ENCODE peak calls at places on chromosomes 16 and 17, in seven cellular contexts. One of them, this sample, is unnamed.

GRCh38 chr17:27449541-27449940 is 6.7 kb upstream of the KSR1 start:
- DNase-seq in tibial nerve: no peak
- DNase-seq in stomach: no peak
- DNase-seq in vagina: no peak
- DNase-seq in CD4-positive, CD25-positive, alpha-beta regulatory T cell: no peak
- DNase-seq in MM.1S: no peak
- DNase-seq in sigmoid colon: no peak
- DNase-seq in this sample: no peak

GRCh38 chr16:56257260-56257659 is 66.0 kb downstream of the GNAO1 start:
- DNase-seq in vagina: no peak
- DNase-seq in stomach: peak
- DNase-seq in MM.1S: no peak
- DNase-seq in sigmoid colon: peak
- DNase-seq in tibial nerve: peak
- DNase-seq in CD4-positive, CD25-positive, alpha-beta regulatory T cell: no peak
- DNase-seq in this sample: no peak

GRCh38 chr16:57893559-57894389 is 77.2 kb downstream of the CNGB1 start:
- DNase-seq in tibial nerve: no peak
- DNase-seq in CD4-positive, CD25-positive, alpha-beta regulatory T cell: no peak
- DNase-seq in MM.1S: no peak
- DNase-seq in stomach: no peak
- DNase-seq in sigmoid colon: no peak
- DNase-seq in vagina: no peak
- DNase-seq in this sample: no peak

GRCh38 chr17:19708431-19709175 is 7.8 kb downstream of the SLC47A2 start:
- DNase-seq in CD4-positive, CD25-positive, alpha-beta regulatory T cell: no peak
- DNase-seq in MM.1S: no peak
- DNase-seq in tibial nerve: no peak
- DNase-seq in vagina: no peak
- DNase-seq in stomach: no peak
- DNase-seq in sigmoid colon: no peak
- DNase-seq in this sample: no peak

GRCh38 chr17:50604470-50604869 is 30.2 kb upstream of the ABCC3 start:
- DNase-seq in stomach: peak
- DNase-seq in MM.1S: no peak
- DNase-seq in CD4-positive, CD25-positive, alpha-beta regulatory T cell: no peak
- DNase-seq in tibial nerve: no peak
- DNase-seq in sigmoid colon: peak
- DNase-seq in vagina: no peak
- DNase-seq in this sample: peak

GRCh38 chr17:81543339-81543675 is 8.8 kb downstream of the FAAP100 start:
- DNase-seq in stomach: no peak
- DNase-seq in MM.1S: no peak
- DNase-seq in sigmoid colon: no peak
- DNase-seq in CD4-positive, CD25-positive, alpha-beta regulatory T cell: no peak
- DNase-seq in tibial nerve: no peak
- DNase-seq in vagina: no peak
- DNase-seq in this sample: no peak

GRCh38 chr17:50935201-50936124 is 69.3 kb upstream of the TOB1 start:
- DNase-seq in tibial nerve: peak
- DNase-seq in stomach: peak
- DNase-seq in sigmoid colon: peak
- DNase-seq in MM.1S: no peak
- DNase-seq in vagina: no peak
- DNase-seq in CD4-positive, CD25-positive, alpha-beta regulatory T cell: no peak
- DNase-seq in this sample: no peak

GRCh38 chr16:3118204-3118790 is 5.9 kb downstream of the ZNF205 start:
- DNase-seq in tibial nerve: no peak
- DNase-seq in MM.1S: no peak
- DNase-seq in sigmoid colon: no peak
- DNase-seq in stomach: no peak
- DNase-seq in CD4-positive, CD25-positive, alpha-beta regulatory T cell: no peak
- DNase-seq in vagina: no peak
- DNase-seq in this sample: no peak

GRCh38 chr17:360141-360705 is 7.6 kb upstream of the RPH3AL start:
- DNase-seq in tibial nerve: no peak
- DNase-seq in vagina: no peak
- DNase-seq in MM.1S: no peak
- DNase-seq in stomach: no peak
- DNase-seq in CD4-positive, CD25-positive, alpha-beta regulatory T cell: no peak
- DNase-seq in sigmoid colon: no peak
- DNase-seq in this sample: no peak

GRCh38 chr17:16971458-16972338 is at the start of gene TNFRSF13B:
- DNase-seq in vagina: no peak
- DNase-seq in tibial nerve: no peak
- DNase-seq in MM.1S: peak
- DNase-seq in stomach: no peak
- DNase-seq in CD4-positive, CD25-positive, alpha-beta regulatory T cell: no peak
- DNase-seq in sigmoid colon: peak
- DNase-seq in this sample: no peak

GRCh38 chr17:9837551-9838471 is 12.1 kb downstream of the GLP2R start:
- DNase-seq in stomach: no peak
- DNase-seq in CD4-positive, CD25-positive, alpha-beta regulatory T cell: no peak
- DNase-seq in MM.1S: no peak
- DNase-seq in sigmoid colon: peak
- DNase-seq in vagina: peak
- DNase-seq in tibial nerve: peak
- DNase-seq in this sample: no peak

GRCh38 chr16:26195225-26195624 is 503.5 kb downstream of the HS3ST4 start:
- DNase-seq in stomach: no peak
- DNase-seq in sigmoid colon: no peak
- DNase-seq in CD4-positive, CD25-positive, alpha-beta regulatory T cell: no peak
- DNase-seq in MM.1S: no peak
- DNase-seq in tibial nerve: no peak
- DNase-seq in vagina: no peak
- DNase-seq in this sample: no peak

GRCh38 chr17:39667262-39668140 is 752 bp upstream of the PNMT start:
- DNase-seq in vagina: no peak
- DNase-seq in sigmoid colon: no peak
- DNase-seq in MM.1S: no peak
- DNase-seq in tibial nerve: no peak
- DNase-seq in CD4-positive, CD25-positive, alpha-beta regulatory T cell: no peak
- DNase-seq in stomach: peak
- DNase-seq in this sample: no peak

GRCh38 chr16:19165101-19165500 is 2.9 kb upstream of the SYT17 start:
- DNase-seq in tibial nerve: no peak
- DNase-seq in MM.1S: no peak
- DNase-seq in CD4-positive, CD25-positive, alpha-beta regulatory T cell: no peak
- DNase-seq in vagina: no peak
- DNase-seq in stomach: no peak
- DNase-seq in sigmoid colon: no peak
- DNase-seq in this sample: no peak

GRCh38 chr17:81040791-81041337 is 5.9 kb downstream of the BAIAP2 start:
- DNase-seq in MM.1S: no peak
- DNase-seq in tibial nerve: no peak
- DNase-seq in sigmoid colon: no peak
- DNase-seq in stomach: no peak
- DNase-seq in CD4-positive, CD25-positive, alpha-beta regulatory T cell: no peak
- DNase-seq in vagina: no peak
- DNase-seq in this sample: peak

GRCh38 chr17:71519285-71519684 is 601.5 kb upstream of the SOX9 start:
- DNase-seq in vagina: no peak
- DNase-seq in CD4-positive, CD25-positive, alpha-beta regulatory T cell: no peak
- DNase-seq in sigmoid colon: no peak
- DNase-seq in MM.1S: no peak
- DNase-seq in tibial nerve: no peak
- DNase-seq in stomach: no peak
- DNase-seq in this sample: no peak

GRCh38 chr17:66348605-66349165 is 46.3 kb downstream of the PRKCA start:
- DNase-seq in tibial nerve: no peak
- DNase-seq in vagina: no peak
- DNase-seq in MM.1S: no peak
- DNase-seq in stomach: peak
- DNase-seq in sigmoid colon: peak
- DNase-seq in CD4-positive, CD25-positive, alpha-beta regulatory T cell: no peak
- DNase-seq in this sample: no peak

GRCh38 chr17:61399131-61400057 is at the start of gene TBX2:
- DNase-seq in CD4-positive, CD25-positive, alpha-beta regulatory T cell: no peak
- DNase-seq in sigmoid colon: peak
- DNase-seq in vagina: no peak
- DNase-seq in MM.1S: peak
- DNase-seq in tibial nerve: peak
- DNase-seq in stomach: peak
- DNase-seq in this sample: no peak

GRCh38 chr17:2392252-2393183 is 8.3 kb downstream of the MNT start:
- DNase-seq in MM.1S: peak
- DNase-seq in stomach: peak
- DNase-seq in sigmoid colon: peak
- DNase-seq in tibial nerve: peak
- DNase-seq in CD4-positive, CD25-positive, alpha-beta regulatory T cell: peak
- DNase-seq in vagina: peak
- DNase-seq in this sample: peak

GRCh38 chr17:57928898-57929297 is 26.3 kb downstream of the CUEDC1 start:
- DNase-seq in MM.1S: no peak
- DNase-seq in stomach: no peak
- DNase-seq in CD4-positive, CD25-positive, alpha-beta regulatory T cell: no peak
- DNase-seq in tibial nerve: no peak
- DNase-seq in sigmoid colon: no peak
- DNase-seq in vagina: no peak
- DNase-seq in this sample: no peak

GRCh38 chr16:11717811-11718210 is 24.8 kb downstream of the TXNDC11 start:
- DNase-seq in tibial nerve: no peak
- DNase-seq in vagina: no peak
- DNase-seq in CD4-positive, CD25-positive, alpha-beta regulatory T cell: no peak
- DNase-seq in stomach: no peak
- DNase-seq in sigmoid colon: no peak
- DNase-seq in MM.1S: peak
- DNase-seq in this sample: no peak
- H3K27ac ChIP-seq in tibial nerve: no peak
- H3K27ac ChIP-seq in vagina: no peak
- H3K27ac ChIP-seq in CD4-positive, CD25-positive, alpha-beta regulatory T cell: peak
- H3K27ac ChIP-seq in stomach: no peak
- H3K27ac ChIP-seq in sigmoid colon: peak
- H3K27ac ChIP-seq in MM.1S: peak
- H3K27ac ChIP-seq in this sample: no peak

GRCh38 chr16:21239646-21240045 is 6.1 kb downstream of the ANKS4B start:
- DNase-seq in CD4-positive, CD25-positive, alpha-beta regulatory T cell: no peak
- DNase-seq in sigmoid colon: no peak
- DNase-seq in stomach: no peak
- DNase-seq in tibial nerve: no peak
- DNase-seq in vagina: no peak
- DNase-seq in MM.1S: no peak
- DNase-seq in this sample: no peak
- H3K27ac ChIP-seq in CD4-positive, CD25-positive, alpha-beta regulatory T cell: no peak
- H3K27ac ChIP-seq in sigmoid colon: no peak
- H3K27ac ChIP-seq in stomach: no peak
- H3K27ac ChIP-seq in tibial nerve: no peak
- H3K27ac ChIP-seq in vagina: no peak
- H3K27ac ChIP-seq in MM.1S: no peak
- H3K27ac ChIP-seq in this sample: no peak

GRCh38 chr16:84985079-84986065 is 26.0 kb downstream of the ZDHHC7 start:
- DNase-seq in tibial nerve: no peak
- DNase-seq in MM.1S: no peak
- DNase-seq in vagina: no peak
- DNase-seq in stomach: no peak
- DNase-seq in CD4-positive, CD25-positive, alpha-beta regulatory T cell: no peak
- DNase-seq in sigmoid colon: no peak
- DNase-seq in this sample: no peak
- H3K27ac ChIP-seq in tibial nerve: no peak
- H3K27ac ChIP-seq in MM.1S: no peak
- H3K27ac ChIP-seq in vagina: peak
- H3K27ac ChIP-seq in stomach: peak
- H3K27ac ChIP-seq in CD4-positive, CD25-positive, alpha-beta regulatory T cell: no peak
- H3K27ac ChIP-seq in sigmoid colon: peak
- H3K27ac ChIP-seq in this sample: no peak

DNA sequence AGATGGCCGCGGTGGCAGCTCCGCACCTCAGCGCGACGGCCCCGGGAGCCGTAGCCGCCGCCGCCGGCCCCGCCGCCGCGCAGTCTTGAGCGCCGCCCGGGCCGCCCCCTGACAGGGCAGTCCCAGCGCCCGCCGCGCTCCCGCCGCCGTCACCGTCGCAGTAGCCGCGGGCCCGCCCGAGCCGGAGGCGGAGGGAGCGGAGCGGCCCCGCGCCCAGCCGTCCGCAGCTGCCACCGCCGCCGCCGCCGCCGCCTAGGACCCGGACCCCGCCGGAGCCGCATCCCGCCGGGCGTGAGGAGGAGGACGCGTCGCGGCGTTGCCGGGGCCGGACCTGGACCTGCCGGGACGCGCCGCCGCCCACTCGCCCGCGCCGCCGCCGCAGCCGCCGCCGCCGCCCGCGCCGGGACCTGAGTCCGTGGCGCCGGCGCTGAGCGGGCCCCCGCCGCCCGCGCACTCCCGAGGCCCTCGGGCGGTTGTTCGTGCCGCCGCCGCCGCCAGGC is 263 bp downstream of the TNRC6C start:
- DNase-seq in stomach: no peak
- DNase-seq in vagina: no peak
- DNase-seq in tibial nerve: no peak
- DNase-seq in sigmoid colon: no peak
- DNase-seq in CD4-positive, CD25-positive, alpha-beta regulatory T cell: no peak
- DNase-seq in MM.1S: no peak
- DNase-seq in this sample: no peak
- H3K27ac ChIP-seq in stomach: peak
- H3K27ac ChIP-seq in vagina: peak
- H3K27ac ChIP-seq in tibial nerve: peak
- H3K27ac ChIP-seq in sigmoid colon: peak
- H3K27ac ChIP-seq in CD4-positive, CD25-positive, alpha-beta regulatory T cell: no peak
- H3K27ac ChIP-seq in MM.1S: no peak
- H3K27ac ChIP-seq in this sample: peak

DNA sequence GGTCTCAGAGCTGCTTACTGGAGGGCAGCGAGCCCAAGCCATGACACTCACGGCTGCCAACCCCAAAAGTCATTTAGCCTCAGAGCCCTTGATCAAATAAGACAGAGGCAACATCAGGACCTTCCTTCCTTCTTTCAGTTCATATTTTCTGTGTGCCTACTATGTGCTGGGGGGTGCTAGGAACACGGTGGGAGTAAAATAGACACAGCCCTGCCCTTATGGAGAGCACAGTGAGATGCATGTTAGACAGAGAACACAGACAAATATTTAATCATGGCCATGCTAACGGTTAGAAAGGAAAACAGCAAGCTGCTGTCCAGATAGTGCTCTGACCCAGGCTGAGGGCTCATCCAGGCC is 4.5 kb upstream of the BRD7 start:
- DNase-seq in stomach: no peak
- DNase-seq in tibial nerve: no peak
- DNase-seq in CD4-positive, CD25-positive, alpha-beta regulatory T cell: no peak
- DNase-seq in sigmoid colon: no peak
- DNase-seq in MM.1S: no peak
- DNase-seq in vagina: no peak
- DNase-seq in this sample: no peak
- H3K27ac ChIP-seq in stomach: peak
- H3K27ac ChIP-seq in tibial nerve: no peak
- H3K27ac ChIP-seq in CD4-positive, CD25-positive, alpha-beta regulatory T cell: no peak
- H3K27ac ChIP-seq in sigmoid colon: peak
- H3K27ac ChIP-seq in MM.1S: no peak
- H3K27ac ChIP-seq in vagina: no peak
- H3K27ac ChIP-seq in this sample: no peak